ENCODE peak calls at places on chromosomes 4 and X, in six cellular contexts. T is mesenchymal stem cell, B is neuronal stem cell, X is H1, C is trophoblast cell, F is IMR-90. P is an unnamed sample.

GRCh38 chrX:72604705-72605104 is 32.1 kb upstream of the HDAC8 start:
- DNase-seq in T (no peak), B (no peak), X (no peak), C (no peak), F (no peak), P (no peak)

GRCh38 chrX:12988797-12989196 is 13.9 kb downstream of the TMSB4X start:
- DNase-seq in T (no peak), B (no peak), X (no peak), C (no peak), F (peak; percentile 74), P (no peak)

GRCh38 chr4:7004331-7004730 is 38.8 kb upstream of the TADA2B start:
- DNase-seq in T (peak; percentile 36), B (no peak), X (no peak), C (no peak), F (no peak), P (no peak)

GRCh38 chrX:137930562-137930961 is 364.6 kb downstream of the ZIC3 start:
- DNase-seq in T (no peak), B (no peak), X (no peak), C (no peak), F (no peak), P (peak; percentile 28)

GRCh38 chrX:2705461-2705860 is 14.4 kb downstream of the CD99 start:
- DNase-seq in T (no peak), B (no peak), X (no peak), C (no peak), F (no peak), P (no peak)

GRCh38 chr4:54228563-54229501 is at the start of gene PDGFRA:
- DNase-seq in T (peak; percentile 96), B (peak; percentile 23), X (no peak), C (no peak), F (peak; percentile 94), P (peak; percentile 33)

GRCh38 chr4:113740857-113741379 is 20.6 kb downstream of the CAMK2D start:
- DNase-seq in T (no peak), B (no peak), X (no peak), C (no peak), F (no peak), P (no peak)

GRCh38 chr4:101274888-101275752 is 72.2 kb downstream of the PPP3CA start:
- DNase-seq in T (no peak), B (no peak), X (no peak), C (no peak), F (no peak), P (no peak)

GRCh38 chrX:45747905-45748304 is 547.2 kb upstream of the DIPK2B start:
- DNase-seq in T (no peak), B (no peak), X (no peak), C (no peak), F (no peak), P (no peak)

GRCh38 chr4:88137112-88137511 is 21.3 kb downstream of the ABCG2 start:
- DNase-seq in T (peak; percentile 29), B (no peak), X (no peak), C (no peak), F (peak; percentile 73), P (no peak)

GRCh38 chrX:96389314-96390048 is 295.2 kb upstream of the DIAPH2 start:
- DNase-seq in T (no peak), B (no peak), X (no peak), C (peak; percentile 8), F (peak; percentile 53), P (no peak)

GRCh38 chr4:6834867-6835266 is 52.3 kb downstream of the KIAA0232 start:
- DNase-seq in T (peak; percentile 25), B (no peak), X (no peak), C (peak; percentile 55), F (peak; percentile 12), P (no peak)

GRCh38 chrX:110086916-110087484 is 84.1 kb downstream of the TMEM164 start:
- DNase-seq in T (peak; percentile 97), B (no peak), X (no peak), C (peak; percentile 41), F (peak; percentile 96), P (no peak)

GRCh38 chrX:64975989-64976672 is at the start of gene ZC4H2:
- DNase-seq in T (peak; percentile 83), B (peak; percentile 69), X (peak; percentile 31), C (peak; percentile 5), F (peak; percentile 76), P (peak; percentile 81)

GRCh38 chr4:141731481-141731880 is 95.1 kb downstream of the IL15 start:
- DNase-seq in T (no peak), B (no peak), X (no peak), C (peak; percentile 9), F (peak; percentile 41), P (no peak)

GRCh38 chr4:172998527-172999469 is 169.8 kb upstream of the GALNT7 start:
- DNase-seq in T (peak; percentile 53), B (no peak), X (no peak), C (no peak), F (peak; percentile 79), P (no peak)

GRCh38 chr4:165393704-165394103 is 14.9 kb downstream of the CPE start:
- DNase-seq in T (no peak), B (no peak), X (no peak), C (no peak), F (no peak), P (no peak)

GRCh38 chr4:12244949-12245348 is 816.3 kb upstream of the HS3ST1 start:
- DNase-seq in T (no peak), B (no peak), X (no peak), C (no peak), F (no peak), P (no peak)

GRCh38 chr4:124279741-124280140 is 432.8 kb downstream of the ANKRD50 start:
- DNase-seq in T (no peak), B (no peak), X (no peak), C (no peak), F (no peak), P (no peak)

GRCh38 chr4:185761352-185762235 is 50.4 kb downstream of the SORBS2 start:
- DNase-seq in T (no peak), B (no peak), X (no peak), C (no peak), F (no peak), P (no peak)

GRCh38 chr4:37381040-37381668 is 136.6 kb downstream of the NWD2 start:
- DNase-seq in T (no peak), B (no peak), X (no peak), C (no peak), F (no peak), P (no peak)

GRCh38 chrX:130299279-130300009 is 30.7 kb upstream of the ZNF280C start:
- DNase-seq in T (no peak), B (no peak), X (no peak), C (no peak), F (no peak), P (peak; percentile 33)

GRCh38 chrX:103730746-103731508 is 20.2 kb downstream of the TMEM31 start:
- DNase-seq in T (peak; percentile 66), B (no peak), X (no peak), C (no peak), F (peak; percentile 86), P (no peak)

GRCh38 chr4:153521995-153522799 is 56.0 kb downstream of the TMEM131L start:
- DNase-seq in T (no peak), B (no peak), X (no peak), C (no peak), F (no peak), P (peak; percentile 61)

GRCh38 chr4:37008199-37008598 is 236.3 kb upstream of the NWD2 start:
- DNase-seq in T (no peak), B (no peak), X (no peak), C (no peak), F (no peak), P (no peak)

DNA sequence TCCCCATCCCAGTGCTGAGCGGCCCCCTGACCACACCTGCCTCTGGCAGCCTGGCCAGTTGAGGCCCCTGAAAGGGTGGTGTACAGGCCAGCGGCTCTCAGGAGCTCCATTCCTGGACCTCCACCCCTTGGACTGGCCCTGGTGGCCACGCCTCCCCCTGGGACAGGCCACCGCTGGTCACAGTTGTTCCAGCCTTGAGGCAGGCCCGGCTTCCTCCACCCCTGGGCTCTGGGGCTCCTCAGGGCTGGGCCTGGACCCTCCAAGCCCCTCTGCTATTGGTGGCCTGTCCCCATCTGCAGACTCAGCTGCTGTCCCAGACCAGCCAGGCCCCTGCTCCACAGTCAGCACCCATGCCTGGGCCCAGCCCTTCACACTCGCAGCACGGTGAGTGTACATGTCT is 93.2 kb upstream of the NKX1-1 start:
- DNase-seq in T (no peak), B (no peak), X (no peak), C (no peak), F (no peak), P (no peak)
- H4K91ac ChIP-seq in T (no peak overlapping the region), B (no peak overlapping the region), X (peak overlapping the region; percentile 81), C (no peak overlapping the region), F (no peak overlapping the region), P (no peak overlapping the region)

GRCh38 chr4:4668355-4669210 is 126.7 kb upstream of the STX18 start:
- DNase-seq in T (peak; percentile 32), B (no peak), X (no peak), C (no peak), F (no peak), P (no peak)

GRCh38 chr4:4666187-4666586 is 124.3 kb upstream of the STX18 start:
- DNase-seq in T (no peak), B (no peak), X (no peak), C (no peak), F (no peak), P (no peak)

GRCh38 chr4:4666693-4667642 is 125.1 kb upstream of the STX18 start:
- DNase-seq in T (peak; percentile 42), B (no peak), X (no peak), C (no peak), F (no peak), P (peak; percentile 80)

GRCh38 chr4:4670869-4671268 is 129.0 kb upstream of the STX18 start:
- DNase-seq in T (peak; percentile 33), B (no peak), X (no peak), C (no peak), F (no peak), P (peak; percentile 48)

DNA sequence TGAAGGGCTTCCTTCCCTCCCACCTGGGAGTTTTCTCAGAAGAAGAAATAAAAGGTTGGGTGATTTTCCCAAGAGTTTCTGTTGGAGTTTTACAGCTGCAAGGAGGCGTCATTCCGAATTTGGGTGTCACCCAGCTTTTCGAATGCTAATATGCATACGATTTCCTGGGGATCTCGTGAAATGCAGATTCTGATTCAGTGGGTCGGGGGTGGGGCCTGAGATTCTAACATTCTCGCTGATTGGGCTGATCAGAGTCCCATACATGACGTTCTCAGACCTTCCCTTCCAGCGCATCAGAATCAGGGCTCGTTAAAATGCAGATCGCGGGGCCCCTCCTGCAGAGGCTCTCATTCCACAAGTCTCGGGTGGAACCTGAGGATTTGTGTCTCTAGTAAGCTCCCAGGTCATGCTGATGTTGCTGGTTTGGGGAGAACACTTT is 125.8 kb upstream of the STX18 start:
- DNase-seq in T (no peak), B (peak; percentile 48), X (no peak), C (no peak), F (no peak), P (peak; percentile 86)
- H2BK5ac ChIP-seq in T (no peak overlapping the region), B (no peak overlapping the region), X (peak overlapping the region; percentile 85), C (peak overlapping the region; percentile 78), F (no peak overlapping the region), P (peak overlapping the region; percentile 60)

GRCh38 chr4:90689739-90690138 is 562.5 kb downstream of the CCSER1 start:
- DNase-seq in T (no peak), B (no peak), X (no peak), C (no peak), F (no peak), P (no peak)
- H4K91ac ChIP-seq in T (no peak overlapping the region), B (no peak overlapping the region), X (no peak overlapping the region), C (no peak overlapping the region), F (no peak overlapping the region), P (no peak overlapping the region)

DNA sequence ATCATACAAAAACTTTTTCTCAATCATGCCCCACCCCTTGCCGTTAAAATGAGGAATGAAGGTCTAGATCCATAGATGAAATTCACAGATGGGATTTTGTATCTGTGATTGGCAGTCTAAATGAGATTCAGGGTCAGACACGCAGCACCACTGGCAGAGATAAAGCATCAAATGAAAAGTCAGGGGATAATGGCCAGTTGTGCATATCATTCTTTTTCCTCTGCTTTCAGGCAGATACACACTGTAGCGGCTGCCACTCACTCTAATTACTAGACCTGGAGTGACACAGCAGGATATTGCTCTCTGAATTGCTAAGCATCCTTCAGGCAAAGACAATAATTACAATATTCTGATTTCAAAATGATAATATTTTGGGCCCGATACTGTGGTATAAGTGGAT is 440.4 kb downstream of the MAPK10 start:
- DNase-seq in T (no peak), B (no peak), X (no peak), C (no peak), F (no peak), P (no peak)
- H2BK5ac ChIP-seq in T (no peak overlapping the region), B (no peak overlapping the region), X (no peak overlapping the region), C (no peak overlapping the region), F (no peak overlapping the region), P (no peak overlapping the region)